ENCODE peak calls at places on chromosomes 6 and 20, in nine cellular contexts. One of them, this sample, is unnamed.

GRCh38 chr20:57330998-57331397 is 1.4 kb downstream of the SPO11 start:
- DNase-seq in fibroblast of lung: peak; percentile 19
- DNase-seq in cardiac muscle cell: peak; percentile 7
- DNase-seq in tibial artery: no peak
- DNase-seq in heart left ventricle: no peak
- DNase-seq in CD4-positive, alpha-beta memory T cell: no peak
- DNase-seq in lung: no peak
- DNase-seq in coronary artery: no peak
- DNase-seq in adrenal gland: no peak
- DNase-seq in this sample: no peak

GRCh38 chr6:33621396-33622388 is 570 bp downstream of the ITPR3 start:
- DNase-seq in fibroblast of lung: no peak
- DNase-seq in cardiac muscle cell: no peak
- DNase-seq in tibial artery: peak; percentile 67
- DNase-seq in heart left ventricle: no peak
- DNase-seq in CD4-positive, alpha-beta memory T cell: peak; percentile 33
- DNase-seq in lung: peak; percentile 77
- DNase-seq in coronary artery: no peak
- DNase-seq in adrenal gland: peak; percentile 51
- DNase-seq in this sample: peak; percentile 48

GRCh38 chr6:156686429-156686939 is 90.7 kb upstream of the ARID1B start:
- DNase-seq in fibroblast of lung: peak; percentile 74
- DNase-seq in cardiac muscle cell: peak; percentile 67
- DNase-seq in tibial artery: no peak
- DNase-seq in heart left ventricle: peak; percentile 19
- DNase-seq in CD4-positive, alpha-beta memory T cell: no peak
- DNase-seq in lung: no peak
- DNase-seq in coronary artery: no peak
- DNase-seq in adrenal gland: peak; percentile 56
- DNase-seq in this sample: peak; percentile 66

GRCh38 chr6:88266126-88266525 is 100.0 kb upstream of the CNR1 start:
- DNase-seq in fibroblast of lung: no peak
- DNase-seq in cardiac muscle cell: no peak
- DNase-seq in tibial artery: no peak
- DNase-seq in heart left ventricle: no peak
- DNase-seq in CD4-positive, alpha-beta memory T cell: no peak
- DNase-seq in lung: no peak
- DNase-seq in coronary artery: no peak
- DNase-seq in adrenal gland: no peak
- DNase-seq in this sample: no peak

GRCh38 chr6:11366934-11367637 is 134.6 kb upstream of the NEDD9 start:
- DNase-seq in fibroblast of lung: no peak
- DNase-seq in cardiac muscle cell: peak; percentile 37
- DNase-seq in tibial artery: no peak
- DNase-seq in heart left ventricle: no peak
- DNase-seq in CD4-positive, alpha-beta memory T cell: no peak
- DNase-seq in lung: no peak
- DNase-seq in coronary artery: no peak
- DNase-seq in adrenal gland: no peak
- DNase-seq in this sample: no peak

GRCh38 chr20:59010995-59011873 is 4.2 kb upstream of the CTSZ start:
- DNase-seq in fibroblast of lung: peak; percentile 64
- DNase-seq in cardiac muscle cell: peak; percentile 95
- DNase-seq in tibial artery: peak; percentile 68
- DNase-seq in heart left ventricle: peak; percentile 56
- DNase-seq in CD4-positive, alpha-beta memory T cell: no peak
- DNase-seq in lung: no peak
- DNase-seq in coronary artery: no peak
- DNase-seq in adrenal gland: peak; percentile 19
- DNase-seq in this sample: no peak

GRCh38 chr6:6908116-6908515 is 199.6 kb upstream of the RREB1 start:
- DNase-seq in fibroblast of lung: no peak
- DNase-seq in cardiac muscle cell: no peak
- DNase-seq in tibial artery: no peak
- DNase-seq in heart left ventricle: no peak
- DNase-seq in CD4-positive, alpha-beta memory T cell: no peak
- DNase-seq in lung: no peak
- DNase-seq in coronary artery: no peak
- DNase-seq in adrenal gland: no peak
- DNase-seq in this sample: no peak

GRCh38 chr20:34389206-34389953 is 26.3 kb downstream of the ITCH start:
- DNase-seq in fibroblast of lung: no peak
- DNase-seq in cardiac muscle cell: no peak
- DNase-seq in tibial artery: no peak
- DNase-seq in heart left ventricle: no peak
- DNase-seq in CD4-positive, alpha-beta memory T cell: no peak
- DNase-seq in lung: no peak
- DNase-seq in coronary artery: no peak
- DNase-seq in adrenal gland: no peak
- DNase-seq in this sample: no peak

GRCh38 chr6:4355241-4355640 is 219.9 kb upstream of the ECI2 start:
- DNase-seq in fibroblast of lung: peak; percentile 49
- DNase-seq in cardiac muscle cell: peak; percentile 64
- DNase-seq in tibial artery: no peak
- DNase-seq in heart left ventricle: no peak
- DNase-seq in CD4-positive, alpha-beta memory T cell: no peak
- DNase-seq in lung: no peak
- DNase-seq in coronary artery: no peak
- DNase-seq in adrenal gland: peak; percentile 20
- DNase-seq in this sample: no peak

GRCh38 chr6:155528982-155529453 is 73.4 kb upstream of the NOX3 start:
- DNase-seq in fibroblast of lung: peak; percentile 93
- DNase-seq in cardiac muscle cell: peak; percentile 92
- DNase-seq in tibial artery: no peak
- DNase-seq in heart left ventricle: peak; percentile 27
- DNase-seq in CD4-positive, alpha-beta memory T cell: no peak
- DNase-seq in lung: no peak
- DNase-seq in coronary artery: no peak
- DNase-seq in adrenal gland: peak; percentile 78
- DNase-seq in this sample: no peak

GRCh38 chr20:58362970-58363369 is 26.1 kb upstream of the VAPB start:
- DNase-seq in fibroblast of lung: no peak
- DNase-seq in cardiac muscle cell: no peak
- DNase-seq in tibial artery: no peak
- DNase-seq in heart left ventricle: no peak
- DNase-seq in CD4-positive, alpha-beta memory T cell: no peak
- DNase-seq in lung: no peak
- DNase-seq in coronary artery: no peak
- DNase-seq in adrenal gland: no peak
- DNase-seq in this sample: no peak

GRCh38 chr6:119308994-119309657 is 40.4 kb downstream of the MAN1A1 start:
- DNase-seq in fibroblast of lung: peak; percentile 15
- DNase-seq in cardiac muscle cell: no peak
- DNase-seq in tibial artery: no peak
- DNase-seq in heart left ventricle: no peak
- DNase-seq in CD4-positive, alpha-beta memory T cell: no peak
- DNase-seq in lung: no peak
- DNase-seq in coronary artery: no peak
- DNase-seq in adrenal gland: no peak
- DNase-seq in this sample: no peak

GRCh38 chr6:101747160-101747559 is 353.7 kb downstream of the GRIK2 start:
- DNase-seq in fibroblast of lung: no peak
- DNase-seq in cardiac muscle cell: peak; percentile 33
- DNase-seq in tibial artery: no peak
- DNase-seq in heart left ventricle: no peak
- DNase-seq in CD4-positive, alpha-beta memory T cell: no peak
- DNase-seq in lung: no peak
- DNase-seq in coronary artery: no peak
- DNase-seq in adrenal gland: no peak
- DNase-seq in this sample: no peak

GRCh38 chr20:31576751-31577150 is 28.3 kb upstream of the ID1 start:
- DNase-seq in fibroblast of lung: no peak
- DNase-seq in cardiac muscle cell: no peak
- DNase-seq in tibial artery: no peak
- DNase-seq in heart left ventricle: no peak
- DNase-seq in CD4-positive, alpha-beta memory T cell: no peak
- DNase-seq in lung: no peak
- DNase-seq in coronary artery: no peak
- DNase-seq in adrenal gland: no peak
- DNase-seq in this sample: no peak

GRCh38 chr6:133040025-133040838 is 200.9 kb upstream of the EYA4 start:
- DNase-seq in fibroblast of lung: peak; percentile 41
- DNase-seq in cardiac muscle cell: peak; percentile 59
- DNase-seq in tibial artery: no peak
- DNase-seq in heart left ventricle: no peak
- DNase-seq in CD4-positive, alpha-beta memory T cell: no peak
- DNase-seq in lung: no peak
- DNase-seq in coronary artery: no peak
- DNase-seq in adrenal gland: no peak
- DNase-seq in this sample: no peak

GRCh38 chr6:27209167-27209566 is 38.3 kb upstream of the PRSS16 start:
- DNase-seq in fibroblast of lung: no peak
- DNase-seq in cardiac muscle cell: no peak
- DNase-seq in tibial artery: no peak
- DNase-seq in heart left ventricle: no peak
- DNase-seq in CD4-positive, alpha-beta memory T cell: no peak
- DNase-seq in lung: no peak
- DNase-seq in coronary artery: no peak
- DNase-seq in adrenal gland: no peak
- DNase-seq in this sample: no peak

GRCh38 chr6:40378725-40379074 is 208.5 kb downstream of the LRFN2 start:
- DNase-seq in fibroblast of lung: no peak
- DNase-seq in cardiac muscle cell: no peak
- DNase-seq in tibial artery: no peak
- DNase-seq in heart left ventricle: no peak
- DNase-seq in CD4-positive, alpha-beta memory T cell: no peak
- DNase-seq in lung: no peak
- DNase-seq in coronary artery: no peak
- DNase-seq in adrenal gland: no peak
- DNase-seq in this sample: no peak

GRCh38 chr20:31837896-31838397 is 7.5 kb downstream of the FOXS1 start:
- DNase-seq in fibroblast of lung: peak; percentile 29
- DNase-seq in cardiac muscle cell: peak; percentile 39
- DNase-seq in tibial artery: no peak
- DNase-seq in heart left ventricle: no peak
- DNase-seq in CD4-positive, alpha-beta memory T cell: no peak
- DNase-seq in lung: no peak
- DNase-seq in coronary artery: no peak
- DNase-seq in adrenal gland: peak; percentile 26
- DNase-seq in this sample: no peak

GRCh38 chr6:45002390-45002789 is 325.7 kb upstream of the RUNX2 start:
- DNase-seq in fibroblast of lung: peak; percentile 11
- DNase-seq in cardiac muscle cell: peak; percentile 19
- DNase-seq in tibial artery: no peak
- DNase-seq in heart left ventricle: no peak
- DNase-seq in CD4-positive, alpha-beta memory T cell: peak; percentile 19
- DNase-seq in lung: no peak
- DNase-seq in coronary artery: no peak
- DNase-seq in adrenal gland: no peak
- DNase-seq in this sample: no peak

GRCh38 chr6:108453601-108454157 is 107.0 kb upstream of the FOXO3 start:
- DNase-seq in fibroblast of lung: peak; percentile 27
- DNase-seq in cardiac muscle cell: peak; percentile 87
- DNase-seq in tibial artery: no peak
- DNase-seq in heart left ventricle: peak; percentile 16
- DNase-seq in CD4-positive, alpha-beta memory T cell: no peak
- DNase-seq in lung: no peak
- DNase-seq in coronary artery: no peak
- DNase-seq in adrenal gland: peak; percentile 7
- DNase-seq in this sample: no peak

GRCh38 chr6:153511896-153512496 is 380.9 kb upstream of the RGS17 start:
- DNase-seq in fibroblast of lung: peak; percentile 40
- DNase-seq in cardiac muscle cell: peak; percentile 49
- DNase-seq in tibial artery: no peak
- DNase-seq in heart left ventricle: no peak
- DNase-seq in CD4-positive, alpha-beta memory T cell: no peak
- DNase-seq in lung: no peak
- DNase-seq in coronary artery: no peak
- DNase-seq in adrenal gland: peak; percentile 16
- DNase-seq in this sample: peak; percentile 18

GRCh38 chr20:51625105-51625504 is 82.6 kb upstream of the NFATC2 start:
- DNase-seq in fibroblast of lung: no peak
- DNase-seq in cardiac muscle cell: no peak
- DNase-seq in tibial artery: no peak
- DNase-seq in heart left ventricle: no peak
- DNase-seq in CD4-positive, alpha-beta memory T cell: no peak
- DNase-seq in lung: no peak
- DNase-seq in coronary artery: no peak
- DNase-seq in adrenal gland: no peak
- DNase-seq in this sample: no peak

GRCh38 chr20:5096463-5096862 is 23.3 kb downstream of the PCNA start:
- DNase-seq in fibroblast of lung: no peak
- DNase-seq in cardiac muscle cell: no peak
- DNase-seq in tibial artery: no peak
- DNase-seq in heart left ventricle: no peak
- DNase-seq in CD4-positive, alpha-beta memory T cell: no peak
- DNase-seq in lung: no peak
- DNase-seq in coronary artery: no peak
- DNase-seq in adrenal gland: no peak
- DNase-seq in this sample: no peak
- H3K27ac ChIP-seq in fibroblast of lung: no peak overlapping the region
- H3K27ac ChIP-seq in cardiac muscle cell: no peak overlapping the region
- H3K27ac ChIP-seq in tibial artery: no peak overlapping the region
- H3K27ac ChIP-seq in heart left ventricle: no peak overlapping the region
- H3K27ac ChIP-seq in CD4-positive, alpha-beta memory T cell: no peak overlapping the region
- H3K27ac ChIP-seq in lung: no peak overlapping the region
- H3K27ac ChIP-seq in coronary artery: no peak overlapping the region
- H3K27ac ChIP-seq in adrenal gland: no peak overlapping the region
- H3K27ac ChIP-seq in this sample: no peak overlapping the region

GRCh38 chr6:41546866-41547798 is 951 bp downstream of the FOXP4 start:
- DNase-seq in fibroblast of lung: peak; percentile 34
- DNase-seq in cardiac muscle cell: peak; percentile 56
- DNase-seq in tibial artery: no peak
- DNase-seq in heart left ventricle: peak; percentile 42
- DNase-seq in CD4-positive, alpha-beta memory T cell: peak; percentile 30
- DNase-seq in lung: no peak
- DNase-seq in coronary artery: peak; percentile 79
- DNase-seq in adrenal gland: peak; percentile 55
- DNase-seq in this sample: peak; percentile 35
- H3K27ac ChIP-seq in fibroblast of lung: no peak overlapping the region
- H3K27ac ChIP-seq in cardiac muscle cell: peak overlapping the region; percentile 71
- H3K27ac ChIP-seq in tibial artery: peak overlapping the region; percentile 90
- H3K27ac ChIP-seq in heart left ventricle: peak overlapping the region; percentile 68
- H3K27ac ChIP-seq in CD4-positive, alpha-beta memory T cell: peak overlapping the region; percentile 37
- H3K27ac ChIP-seq in lung: peak overlapping the region; percentile 63
- H3K27ac ChIP-seq in coronary artery: peak overlapping the region; percentile 77
- H3K27ac ChIP-seq in adrenal gland: no peak overlapping the region
- H3K27ac ChIP-seq in this sample: no peak overlapping the region

DNA sequence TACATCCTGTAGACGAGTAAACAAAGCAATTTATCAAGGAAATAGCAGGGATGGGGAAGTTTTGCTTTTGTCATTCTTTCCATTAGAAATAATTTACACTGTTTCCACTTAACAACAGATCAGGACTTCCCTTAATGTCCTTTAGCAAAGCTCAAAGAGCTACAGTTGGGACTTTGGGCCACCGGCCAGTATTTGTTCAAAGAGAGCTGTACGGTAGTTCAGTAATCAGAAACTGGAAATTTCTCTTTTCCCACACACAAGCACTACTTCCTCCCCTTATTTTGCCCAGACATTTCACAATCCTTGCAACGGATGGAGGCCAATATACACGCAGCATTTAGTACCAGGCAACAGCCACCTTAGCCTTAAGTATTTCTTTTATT is 12.1 kb upstream of the HINT3 start:
- DNase-seq in fibroblast of lung: peak; percentile 87
- DNase-seq in cardiac muscle cell: peak; percentile 91
- DNase-seq in tibial artery: peak; percentile 79
- DNase-seq in heart left ventricle: peak; percentile 69
- DNase-seq in CD4-positive, alpha-beta memory T cell: no peak
- DNase-seq in lung: peak; percentile 83
- DNase-seq in coronary artery: no peak
- DNase-seq in adrenal gland: peak; percentile 87
- DNase-seq in this sample: no peak
- H3K27ac ChIP-seq in fibroblast of lung: no peak overlapping the region
- H3K27ac ChIP-seq in cardiac muscle cell: no peak overlapping the region
- H3K27ac ChIP-seq in tibial artery: peak overlapping the region; percentile 49
- H3K27ac ChIP-seq in heart left ventricle: peak overlapping the region; percentile 56
- H3K27ac ChIP-seq in CD4-positive, alpha-beta memory T cell: no peak overlapping the region
- H3K27ac ChIP-seq in lung: peak overlapping the region; percentile 42
- H3K27ac ChIP-seq in coronary artery: peak overlapping the region; percentile 42
- H3K27ac ChIP-seq in adrenal gland: peak overlapping the region; percentile 85
- H3K27ac ChIP-seq in this sample: no peak overlapping the region

GRCh38 chr6:97292671-97293070 is 9.7 kb upstream of the MMS22L start:
- DNase-seq in fibroblast of lung: peak; percentile 76
- DNase-seq in cardiac muscle cell: no peak
- DNase-seq in tibial artery: no peak
- DNase-seq in heart left ventricle: no peak
- DNase-seq in CD4-positive, alpha-beta memory T cell: no peak
- DNase-seq in lung: no peak
- DNase-seq in coronary artery: no peak
- DNase-seq in adrenal gland: no peak
- DNase-seq in this sample: no peak
- H3K27ac ChIP-seq in fibroblast of lung: no peak overlapping the region
- H3K27ac ChIP-seq in cardiac muscle cell: no peak overlapping the region
- H3K27ac ChIP-seq in tibial artery: no peak overlapping the region
- H3K27ac ChIP-seq in heart left ventricle: no peak overlapping the region
- H3K27ac ChIP-seq in CD4-positive, alpha-beta memory T cell: no peak overlapping the region
- H3K27ac ChIP-seq in lung: no peak overlapping the region
- H3K27ac ChIP-seq in coronary artery: no peak overlapping the region
- H3K27ac ChIP-seq in adrenal gland: no peak overlapping the region
- H3K27ac ChIP-seq in this sample: no peak overlapping the region